ENCODE peak calls at places on chromosomes 16 and 17, in seven cellular contexts. A is effector memory CD4-positive, alpha-beta T cell; D is body of pancreas; K is mesendoderm; F is H9; V is caudate nucleus; R is lung. N is an unnamed sample.

GRCh38 chr16:80718480-80719220 is 85.7 kb downstream of the CDYL2 start:
- DNase-seq in A (no peak), D (peak), K (peak), F (peak), V (no peak), R (no peak), N (peak)

GRCh38 chr16:29974291-29975133 is 844 bp downstream of the TAOK2 start:
- DNase-seq in A (no peak), D (no peak), K (no peak), F (no peak), V (peak), R (no peak), N (no peak)

GRCh38 chr16:29818082-29818481 is 2.1 kb downstream of the PAGR1 start:
- DNase-seq in A (no peak), D (no peak), K (no peak), F (no peak), V (no peak), R (no peak), N (no peak)

GRCh38 chr16:23466162-23466885 is 13.3 kb upstream of the COG7 start:
- DNase-seq in A (no peak), D (no peak), K (no peak), F (no peak), V (no peak), R (no peak), N (no peak)

GRCh38 chr17:44221072-44221861 is 1.8 kb upstream of the UBTF start:
- DNase-seq in A (peak), D (peak), K (peak), F (peak), V (peak), R (peak), N (peak)

GRCh38 chr17:81930142-81931125 is 2.9 kb upstream of the MAFG start:
- DNase-seq in A (no peak), D (peak), K (no peak), F (no peak), V (no peak), R (no peak), N (no peak)

GRCh38 chr16:51556694-51557327 is 405.7 kb upstream of the SALL1 start:
- DNase-seq in A (no peak), D (no peak), K (no peak), F (no peak), V (no peak), R (no peak), N (no peak)

GRCh38 chr16:57614546-57615343 is 13.7 kb upstream of the ADGRG1 start:
- DNase-seq in A (no peak), D (no peak), K (no peak), F (peak), V (no peak), R (no peak), N (peak)

GRCh38 chr17:7579001-7579838 is at the start of gene CD68:
- DNase-seq in A (peak), D (peak), K (peak), F (peak), V (peak), R (peak), N (peak)

GRCh38 chr16:46753015-46753414 is 4.9 kb upstream of the MYLK3 start:
- DNase-seq in A (no peak), D (no peak), K (no peak), F (no peak), V (no peak), R (no peak), N (no peak)

GRCh38 chr17:44376124-44376523 is 12.5 kb upstream of the FAM171A2 start:
- DNase-seq in A (no peak), D (no peak), K (peak), F (peak), V (peak), R (no peak), N (no peak)

GRCh38 chr16:11168386-11169065 is 87.5 kb downstream of the SOCS1 start:
- DNase-seq in A (no peak), D (no peak), K (no peak), F (no peak), V (no peak), R (no peak), N (no peak)

GRCh38 chr16:55563797-55564196 is 2.7 kb upstream of the CAPNS2 start:
- DNase-seq in A (no peak), D (no peak), K (no peak), F (no peak), V (no peak), R (no peak), N (no peak)

GRCh38 chr16:71524566-71525553 is 1.4 kb upstream of the CHST4 start:
- DNase-seq in A (no peak), D (no peak), K (peak), F (no peak), V (no peak), R (no peak), N (no peak)

GRCh38 chr17:7217113-7217987 is 2.3 kb downstream of the DLG4 start:
- DNase-seq in A (no peak), D (peak), K (peak), F (peak), V (peak), R (no peak), N (peak)

GRCh38 chr16:50814541-50814940 is 72.7 kb downstream of the CYLD start:
- DNase-seq in A (no peak), D (no peak), K (no peak), F (no peak), V (no peak), R (no peak), N (no peak)

GRCh38 chr17:40437095-40437732 is 6.0 kb upstream of the IGFBP4 start:
- DNase-seq in A (no peak), D (no peak), K (no peak), F (no peak), V (no peak), R (no peak), N (no peak)

GRCh38 chr16:21166561-21166961 is 8.1 kb downstream of the LDAF1 start:
- DNase-seq in A (no peak), D (no peak), K (peak), F (no peak), V (no peak), R (no peak), N (no peak)

GRCh38 chr17:73323622-73324455 is 12.0 kb upstream of the CDC42EP4 start:
- DNase-seq in A (no peak), D (no peak), K (peak), F (no peak), V (no peak), R (no peak), N (no peak)

GRCh38 chr16:79639576-79640311 is 39.2 kb upstream of the MAF start:
- DNase-seq in A (no peak), D (no peak), K (no peak), F (no peak), V (no peak), R (no peak), N (peak)

GRCh38 chr17:35804658-35805192 is 4.6 kb upstream of the TAF15 start:
- DNase-seq in A (peak), D (peak), K (peak), F (peak), V (peak), R (peak), N (peak)

GRCh38 chr17:50938821-50939541 is 72.8 kb upstream of the TOB1 start:
- DNase-seq in A (no peak), D (no peak), K (no peak), F (no peak), V (no peak), R (no peak), N (no peak)

GRCh38 chr17:64583055-64583454 is 76.3 kb downstream of the CEP95 start:
- DNase-seq in A (no peak), D (no peak), K (no peak), F (no peak), V (no peak), R (no peak), N (no peak)

GRCh38 chr16:56885446-56886162 is 20.6 kb downstream of the SLC12A3 start:
- DNase-seq in A (no peak), D (no peak), K (no peak), F (no peak), V (no peak), R (no peak), N (no peak)

GRCh38 chr16:54197758-54198157 is 88.8 kb downstream of the IRX3 start:
- DNase-seq in A (no peak), D (no peak), K (no peak), F (no peak), V (no peak), R (no peak), N (no peak)

GRCh38 chr16:983044-984030 is 1.8 kb downstream of the SOX8 start:
- DNase-seq in A (no peak), D (no peak), K (no peak), F (no peak), V (peak), R (no peak), N (no peak)

GRCh38 chr16:11716330-11716729 is 26.3 kb downstream of the TXNDC11 start:
- DNase-seq in A (no peak), D (no peak), K (no peak), F (no peak), V (no peak), R (no peak), N (no peak)

GRCh38 chr16:88454315-88455057 is 1.4 kb downstream of the ZFPM1 start:
- DNase-seq in A (no peak), D (peak), K (no peak), F (no peak), V (no peak), R (no peak), N (peak)
- H3K27ac ChIP-seq in A (peak), D (peak), K (peak), F (no peak), V (no peak), R (no peak), N (peak)

DNA sequence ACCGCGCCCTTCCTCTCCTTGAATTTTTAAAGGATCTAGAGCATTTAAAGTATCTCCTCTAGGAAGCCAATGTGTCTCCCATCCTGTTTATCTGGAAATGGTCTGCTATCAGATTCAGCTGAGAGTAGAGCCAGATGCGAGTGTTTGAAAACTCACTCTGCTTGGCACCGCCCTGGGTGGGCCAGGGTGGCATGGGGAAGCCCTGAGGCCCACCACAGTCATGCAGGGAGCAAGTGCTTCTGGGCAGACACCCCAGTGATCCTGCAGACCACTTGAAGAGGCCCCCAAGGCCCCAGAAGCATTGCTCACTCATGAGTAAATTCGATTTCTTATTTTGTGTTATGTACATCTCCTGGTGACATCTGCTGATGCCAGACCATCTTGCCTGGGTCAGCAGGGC is 8.7 kb upstream of the CACNG4 start:
- DNase-seq in A (no peak), D (no peak), K (no peak), F (no peak), V (no peak), R (no peak), N (no peak)
- H3K27ac ChIP-seq in A (no peak), D (no peak), K (no peak), F (no peak), V (no peak), R (no peak), N (no peak)

DNA sequence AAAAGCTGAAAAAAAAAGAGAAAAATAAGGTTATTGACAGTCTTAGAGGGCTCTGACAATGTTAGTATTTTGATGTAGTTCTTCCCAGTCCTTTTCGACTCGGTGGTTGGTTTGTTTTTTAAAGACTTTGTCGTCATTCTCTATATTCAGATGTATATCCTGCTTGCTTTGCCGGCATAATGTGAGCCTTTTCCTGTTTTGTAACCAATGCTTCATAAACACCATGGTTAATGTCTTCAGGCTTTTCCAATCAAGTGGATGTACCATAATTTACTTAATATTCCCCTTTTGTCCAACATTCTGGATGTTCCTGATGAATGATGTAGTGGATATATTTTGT is 45.4 kb downstream of the RAI1 start:
- DNase-seq in A (no peak), D (no peak), K (no peak), F (no peak), V (no peak), R (no peak), N (no peak)
- H3K27ac ChIP-seq in A (no peak), D (no peak), K (no peak), F (no peak), V (peak), R (no peak), N (no peak)

DNA sequence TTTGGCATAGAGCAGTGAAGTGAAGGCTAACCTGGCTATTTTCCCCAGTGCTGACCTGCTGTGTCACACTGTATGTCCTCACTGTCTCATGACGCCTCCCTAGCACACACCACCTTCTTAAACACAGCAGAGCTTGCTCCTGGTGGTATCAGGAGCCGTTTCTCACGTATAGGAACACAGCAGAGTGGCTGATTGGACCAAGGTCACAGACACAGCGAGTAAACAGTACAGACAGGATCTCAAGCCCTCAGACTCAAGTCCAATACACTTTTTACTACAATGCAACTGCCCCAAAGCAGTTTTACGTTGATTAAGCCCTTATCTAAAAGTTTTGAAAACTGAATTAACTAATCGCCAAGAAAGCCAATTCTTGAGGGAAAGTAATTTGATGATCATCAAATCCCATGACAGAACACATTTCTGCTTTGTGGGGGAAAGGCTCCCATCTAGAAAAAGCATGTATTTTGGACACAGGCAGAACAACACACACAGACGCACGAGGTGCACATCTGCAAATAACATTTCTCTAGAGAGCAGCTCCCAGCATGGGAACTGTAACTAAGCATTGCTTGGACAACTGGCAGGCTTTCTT is 15.2 kb downstream of the ARHGAP17 start:
- DNase-seq in A (no peak), D (peak), K (peak), F (no peak), V (no peak), R (no peak), N (peak)
- H3K27ac ChIP-seq in A (no peak), D (peak), K (no peak), F (no peak), V (peak), R (peak), N (peak)

GRCh38 chr16:22235839-22236745 is 30.0 kb downstream of the EEF2K start:
- DNase-seq in A (no peak), D (peak), K (no peak), F (no peak), V (no peak), R (no peak), N (no peak)

GRCh38 chr16:22240023-22240697 is 34.1 kb downstream of the EEF2K start:
- DNase-seq in A (no peak), D (no peak), K (no peak), F (no peak), V (no peak), R (no peak), N (no peak)

GRCh38 chr16:22239131-22239805 is 33.2 kb downstream of the EEF2K start:
- DNase-seq in A (no peak), D (no peak), K (no peak), F (no peak), V (no peak), R (no peak), N (no peak)
- H3K27ac ChIP-seq in A (no peak), D (no peak), K (no peak), F (no peak), V (no peak), R (no peak), N (no peak)

DNA sequence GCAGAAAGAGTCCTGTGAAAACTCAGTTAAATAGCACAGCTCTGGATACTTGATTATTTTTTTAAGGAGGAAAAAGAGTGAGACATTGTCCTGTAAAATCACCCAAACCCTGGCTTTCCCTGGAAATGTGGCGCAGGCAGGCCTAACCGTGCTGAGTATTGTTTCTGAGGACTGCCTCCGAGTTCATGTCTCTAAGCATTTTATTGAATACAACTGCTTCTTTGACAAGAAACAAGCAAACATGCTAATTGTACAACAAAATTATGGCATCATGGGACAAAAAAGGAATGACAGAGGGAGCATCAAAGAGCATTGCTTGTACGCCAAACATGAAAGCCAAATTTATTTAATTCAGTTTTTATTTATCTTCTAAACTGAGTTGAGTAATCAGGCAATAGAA is 64.5 kb upstream of the HSBP1 start:
- DNase-seq in A (no peak), D (no peak), K (no peak), F (no peak), V (peak), R (no peak), N (no peak)
- H3K27ac ChIP-seq in A (no peak), D (no peak), K (no peak), F (no peak), V (no peak), R (no peak), N (no peak)

GRCh38 chr17:62617894-62618472 is 9.5 kb upstream of the MRC2 start:
- DNase-seq in A (no peak), D (no peak), K (peak), F (no peak), V (no peak), R (no peak), N (no peak)

GRCh38 chr17:62621223-62621622 is 6.2 kb upstream of the MRC2 start:
- DNase-seq in A (no peak), D (no peak), K (no peak), F (no peak), V (no peak), R (no peak), N (no peak)

GRCh38 chr17:62616993-62617893 is 10.2 kb upstream of the MRC2 start:
- DNase-seq in A (no peak), D (no peak), K (peak), F (peak), V (no peak), R (no peak), N (no peak)

GRCh38 chr17:62619413-62620155 is 7.9 kb upstream of the MRC2 start:
- DNase-seq in A (no peak), D (no peak), K (no peak), F (peak), V (no peak), R (no peak), N (no peak)

DNA sequence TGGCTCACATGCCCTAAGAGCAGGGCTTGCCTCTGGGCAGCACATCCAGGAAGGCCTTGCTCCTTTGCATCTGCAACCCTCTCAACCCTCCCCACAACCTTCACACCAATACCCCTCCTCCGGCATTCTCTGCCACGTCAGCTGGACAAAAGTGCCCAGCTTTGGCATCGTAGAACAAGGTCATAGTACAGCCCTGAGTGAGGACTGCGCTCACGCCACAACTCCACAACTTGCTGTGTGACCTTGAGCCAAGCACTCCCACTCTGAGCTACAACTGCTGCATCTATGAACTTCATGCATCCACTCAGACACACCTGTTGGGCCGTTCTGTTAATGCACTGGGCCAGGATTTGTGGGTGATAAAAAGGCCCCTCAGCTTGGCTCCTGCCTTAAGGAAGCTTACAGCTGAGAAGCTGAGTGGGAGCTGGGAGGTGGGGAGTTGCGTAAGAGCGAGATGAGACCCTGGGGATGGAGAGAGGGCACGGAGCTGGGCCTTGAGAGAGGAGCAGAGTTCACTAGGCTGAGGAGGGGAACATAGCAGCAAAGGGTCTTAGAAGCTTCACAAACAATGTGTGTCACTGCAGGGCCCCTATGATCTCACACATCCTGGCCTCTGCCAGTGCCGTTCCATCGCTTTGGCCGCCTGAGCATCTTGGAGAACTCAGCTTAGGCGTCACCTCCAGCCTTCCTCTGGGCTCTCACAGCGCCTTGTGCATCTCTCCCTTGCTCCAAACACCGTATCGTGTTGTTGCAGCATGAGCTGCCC is 8.6 kb upstream of the MRC2 start:
- DNase-seq in A (no peak), D (no peak), K (peak), F (no peak), V (no peak), R (no peak), N (no peak)
- H3K27ac ChIP-seq in A (no peak), D (no peak), K (peak), F (no peak), V (no peak), R (no peak), N (no peak)

GRCh38 chr17:75153854-75154194 is 488 bp downstream of the JPT1 start:
- DNase-seq in A (no peak), D (peak), K (no peak), F (no peak), V (peak), R (no peak), N (no peak)
- H3K27ac ChIP-seq in A (peak), D (no peak), K (peak), F (no peak), V (peak), R (peak), N (peak)